ENCODE peak calls at places on chromosomes 12 and 14, in seven cellular contexts. F is HepG2, D is transverse colon, X is stomach, C is sigmoid colon, B is HL-60, Y is endothelial cell of umbilical vein. H is an unnamed sample.

GRCh38 chr14:102928412-102929348 is 6.2 kb downstream of the AMN start:
- DNase-seq in X (peak), D (peak), Y (peak), B (peak), F (no peak), C (no peak), H (peak)

GRCh38 chr12:69569236-69569635 is 16.0 kb upstream of the CCT2 start:
- DNase-seq in X (no peak), F (no peak), Y (no peak), B (no peak), D (no peak), C (no peak), H (no peak)

GRCh38 chr14:82094819-82095218 is 561.2 kb upstream of the SEL1L start:
- DNase-seq in F (no peak), X (no peak), C (no peak), Y (no peak), D (no peak), B (no peak), H (no peak)

GRCh38 chr14:38243696-38244250 is 12.1 kb downstream of the CLEC14A start:
- DNase-seq in B (no peak), D (no peak), X (no peak), F (no peak), C (no peak), Y (peak), H (no peak)

GRCh38 chr12:117333331-117334000 is 28.0 kb downstream of the NOS1 start:
- DNase-seq in Y (no peak), D (no peak), B (no peak), C (no peak), F (no peak), X (no peak), H (no peak)

GRCh38 chr14:32825058-32825457 is 113.6 kb upstream of the NPAS3 start:
- DNase-seq in C (no peak), B (no peak), X (no peak), F (no peak), D (no peak), Y (no peak), H (no peak)

GRCh38 chr14:101963052-101963451 is 1.3 kb upstream of the DYNC1H1 start:
- DNase-seq in D (no peak), F (no peak), X (no peak), C (no peak), Y (no peak), B (no peak), H (no peak)

GRCh38 chr12:59452259-59452658 is 143.6 kb upstream of the SLC16A7 start:
- DNase-seq in B (no peak), C (no peak), Y (peak), X (no peak), F (no peak), D (no peak), H (no peak)

GRCh38 chr12:46523863-46524770 is 151.5 kb upstream of the SLC38A2 start:
- DNase-seq in X (no peak), C (no peak), F (peak), D (no peak), B (no peak), Y (peak), H (no peak)

GRCh38 chr14:70359076-70359424 is 433 bp downstream of the COX16 start:
- DNase-seq in B (no peak), Y (no peak), X (peak), C (no peak), F (no peak), D (no peak), H (no peak)

GRCh38 chr12:47206450-47206830 is 126.7 kb upstream of the AMIGO2 start:
- DNase-seq in C (no peak), X (no peak), B (no peak), D (no peak), F (no peak), Y (no peak), H (no peak)

GRCh38 chr14:102125546-102125945 is 14.2 kb upstream of the WDR20 start:
- DNase-seq in C (no peak), F (no peak), Y (peak), B (no peak), X (no peak), D (no peak), H (no peak)

GRCh38 chr12:115640929-115641328 is 636.6 kb downstream of the MED13L start:
- DNase-seq in F (no peak), Y (no peak), D (no peak), X (no peak), B (no peak), C (no peak), H (no peak)

GRCh38 chr12:124397399-124397679 is 102.4 kb downstream of the RFLNA start:
- DNase-seq in F (no peak), B (no peak), C (no peak), D (no peak), X (no peak), Y (no peak), H (no peak)

GRCh38 chr14:61566537-61567225 is 128.6 kb upstream of the HIF1A start:
- DNase-seq in D (no peak), C (no peak), B (no peak), X (no peak), Y (peak), F (no peak), H (no peak)

GRCh38 chr12:55932546-55932919 is 1.6 kb downstream of the DGKA start:
- DNase-seq in B (peak), D (peak), X (no peak), C (no peak), F (no peak), Y (peak), H (no peak)

GRCh38 chr14:84129028-84129427 is 1400.9 kb upstream of the FLRT2 start:
- DNase-seq in X (no peak), D (no peak), B (peak), Y (peak), C (no peak), F (no peak), H (no peak)

GRCh38 chr12:52692253-52692652 is 11.1 kb downstream of the KRT77 start:
- DNase-seq in Y (no peak), C (no peak), F (peak), B (no peak), D (no peak), X (no peak), H (no peak)

GRCh38 chr12:62764251-62764650 is 170.7 kb downstream of the PPM1H start:
- DNase-seq in X (no peak), B (no peak), Y (no peak), D (no peak), C (no peak), F (no peak), H (no peak)

GRCh38 chr14:99946652-99947489 is 118.4 kb upstream of the EVL start:
- DNase-seq in B (no peak), Y (peak), F (no peak), C (peak), X (peak), D (peak), H (no peak)

GRCh38 chr14:72638021-72638420 is 255.9 kb downstream of the DPF3 start:
- DNase-seq in B (no peak), F (no peak), C (no peak), D (no peak), X (no peak), Y (peak), H (no peak)

GRCh38 chr14:29759521-29760340 is 167.9 kb downstream of the PRKD1 start:
- DNase-seq in C (no peak), Y (no peak), D (no peak), F (no peak), X (no peak), B (no peak), H (no peak)

GRCh38 chr14:101062611-101063010 is 159.1 kb upstream of the RTL1 start:
- DNase-seq in Y (peak), C (peak), B (no peak), F (no peak), D (no peak), X (no peak), H (no peak)

GRCh38 chr14:100104523-100105300 is 39.5 kb downstream of the EVL start:
- DNase-seq in D (no peak), X (no peak), B (no peak), F (no peak), C (peak), Y (peak), H (no peak)

GRCh38 chr12:118404876-118405521 is 28.6 kb downstream of the SUDS3 start:
- DNase-seq in D (peak), Y (peak), C (peak), B (peak), F (peak), X (peak), H (peak)

GRCh38 chr12:18690653-18691052 is 47.2 kb downstream of the PLCZ1 start:
- DNase-seq in C (no peak), D (no peak), Y (no peak), B (no peak), F (no peak), X (no peak), H (no peak)

GRCh38 chr14:63421226-63421625 is 102.5 kb upstream of the GPHB5 start:
- DNase-seq in Y (no peak), B (no peak), X (no peak), D (no peak), F (no peak), C (no peak), H (no peak)

GRCh38 chr14:50977863-50978520 is 33.7 kb upstream of the PYGL start:
- DNase-seq in X (no peak), B (no peak), F (no peak), Y (no peak), C (no peak), D (no peak), H (no peak)

GRCh38 chr14:26888592-26888991 is 290.8 kb upstream of the NOVA1 start:
- DNase-seq in X (no peak), Y (no peak), B (no peak), D (no peak), F (no peak), C (no peak), H (no peak)
- H3K27ac ChIP-seq in X (no peak), Y (no peak), B (no peak), D (no peak), F (no peak), C (no peak), H (no peak)

GRCh38 chr12:131834798-131835615 is 6.8 kb downstream of the MMP17 start:
- DNase-seq in C (no peak), D (peak), B (no peak), Y (no peak), X (peak), F (no peak), H (no peak)

GRCh38 chr12:131835616-131836171 is 7.5 kb downstream of the MMP17 start:
- DNase-seq in D (no peak), C (no peak), B (no peak), F (no peak), X (no peak), Y (no peak), H (no peak)

GRCh38 chr12:131833288-131833895 is 5.2 kb downstream of the MMP17 start:
- DNase-seq in B (no peak), Y (no peak), F (no peak), X (no peak), C (no peak), D (no peak), H (no peak)

GRCh38 chr12:131832393-131833231 is 4.4 kb downstream of the MMP17 start:
- DNase-seq in X (no peak), C (peak), D (peak), F (no peak), Y (no peak), B (no peak), H (peak)

GRCh38 chr12:131833896-131834641 is 5.9 kb downstream of the MMP17 start:
- DNase-seq in X (no peak), D (no peak), B (no peak), Y (no peak), F (no peak), C (no peak), H (no peak)
- TF ChIP-seq CTCF in X (no peak), D (no peak), B (peak), Y (peak), F (peak), C (no peak), H (no peak)

GRCh38 chr12:93886533-93887511 is 209.6 kb downstream of the CRADD start:
- DNase-seq in C (no peak), D (no peak), X (no peak), B (no peak), F (no peak), Y (no peak), H (peak)
- TF ChIP-seq POLR2AphosphoS5 in C (no peak), D (no peak), X (no peak), B (no peak), F (no peak), Y (no peak), H (peak)

GRCh38 chr12:104568881-104569280 is 112.1 kb downstream of the CHST11 start:
- DNase-seq in B (no peak), X (no peak), C (no peak), F (no peak), D (no peak), Y (no peak), H (no peak)
- H3K27ac ChIP-seq in B (peak), X (peak), C (no peak), F (no peak), D (peak), Y (no peak), H (no peak)

GRCh38 chr14:69316449-69317391 is 56.8 kb downstream of the GALNT16 start:
- DNase-seq in F (no peak), D (peak), C (peak), X (no peak), B (no peak), Y (peak), H (no peak)
- TF ChIP-seq CTCF in F (no peak), D (no peak), C (no peak), X (no peak), B (no peak), Y (no peak), H (no peak)

GRCh38 chr12:122371475-122372045 is 50.9 kb downstream of the CLIP1 start:
- DNase-seq in D (no peak), C (no peak), Y (peak), F (no peak), X (no peak), B (no peak), H (no peak)

DNA sequence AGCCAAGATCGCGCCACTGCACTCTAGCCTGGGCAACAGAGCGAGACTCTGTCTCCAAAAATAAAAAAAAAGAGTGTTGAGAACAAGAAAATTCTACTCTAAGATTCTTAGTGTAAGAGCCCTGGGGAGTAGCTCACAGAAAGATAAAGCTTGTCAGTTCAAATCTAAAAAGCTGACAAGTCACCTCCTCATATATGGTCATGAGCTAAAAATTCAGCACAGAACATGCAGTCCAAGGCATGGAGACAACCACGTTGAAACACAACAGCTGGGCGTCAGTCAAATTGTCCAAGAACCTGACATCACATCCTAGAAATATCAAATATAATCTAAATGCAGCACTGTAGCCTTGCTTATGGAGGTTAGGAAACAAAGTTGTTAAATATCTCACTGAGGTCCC is 47.8 kb downstream of the CLIP1 start:
- DNase-seq in B (no peak), C (no peak), D (no peak), F (no peak), X (no peak), Y (no peak), H (no peak)
- TF ChIP-seq POLR2AphosphoS5 in B (no peak), C (peak), D (peak), F (no peak), X (peak), Y (no peak), H (no peak)

GRCh38 chr14:33943484-33943883 is 7.4 kb downstream of the EGLN3 start:
- DNase-seq in F (no peak), B (no peak), D (peak), Y (no peak), X (peak), C (no peak), H (peak)

GRCh38 chr14:33940561-33941011 is 10.3 kb downstream of the EGLN3 start:
- DNase-seq in B (no peak), D (no peak), C (no peak), Y (no peak), F (no peak), X (no peak), H (no peak)

GRCh38 chr14:33943081-33943480 is 7.8 kb downstream of the EGLN3 start:
- DNase-seq in D (peak), B (no peak), Y (no peak), X (peak), F (no peak), C (no peak), H (peak)

GRCh38 chr14:33938131-33938949 is 12.5 kb downstream of the EGLN3 start:
- DNase-seq in Y (no peak), X (peak), B (no peak), D (peak), F (peak), C (peak), H (peak)

DNA sequence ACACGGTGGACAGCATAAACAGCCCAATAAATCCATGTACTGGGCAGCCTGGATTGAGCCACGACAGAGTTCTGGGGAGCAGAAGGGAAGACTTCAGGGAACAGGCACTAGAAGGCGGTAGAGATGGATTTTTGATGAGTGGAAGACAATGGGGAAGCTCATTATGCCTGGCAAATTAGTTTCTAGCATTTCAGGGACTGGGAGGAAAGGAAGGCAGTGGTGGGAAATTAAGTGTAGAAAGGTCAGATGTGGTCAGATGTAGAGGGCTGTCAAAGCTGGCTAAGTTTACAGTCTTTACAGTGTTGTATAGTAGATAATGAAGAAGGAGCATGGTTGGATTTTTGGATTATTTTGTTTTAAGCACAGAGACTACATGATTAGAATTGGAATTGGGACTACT is 9.1 kb downstream of the EGLN3 start:
- DNase-seq in X (no peak), B (no peak), C (no peak), F (no peak), Y (no peak), D (no peak), H (no peak)
- H3K27ac ChIP-seq in X (peak), B (no peak), C (peak), F (no peak), Y (no peak), D (no peak), H (no peak)

GRCh38 chr14:88075298-88075981 is 70.5 kb downstream of the GPR65 start:
- DNase-seq in Y (no peak), X (no peak), F (peak), B (no peak), D (no peak), C (no peak), H (no peak)

GRCh38 chr14:88079624-88080023 is 74.7 kb downstream of the GPR65 start:
- DNase-seq in B (no peak), F (no peak), D (no peak), Y (no peak), X (no peak), C (no peak), H (no peak)

GRCh38 chr14:88078525-88078924 is 73.6 kb downstream of the GPR65 start:
- DNase-seq in B (no peak), F (no peak), C (no peak), Y (no peak), X (no peak), D (no peak), H (no peak)
- TF ChIP-seq CTCF in B (no peak), F (no peak), C (no peak), Y (no peak), X (no peak), D (no peak), H (no peak)

GRCh38 chr12:67468549-67469245 is 179.8 kb upstream of the DYRK2 start:
- DNase-seq in F (no peak), X (no peak), Y (no peak), C (no peak), B (no peak), D (no peak), H (no peak)

GRCh38 chr12:67472551-67472950 is 176.0 kb upstream of the DYRK2 start:
- DNase-seq in X (no peak), D (no peak), F (no peak), C (no peak), B (no peak), Y (no peak), H (no peak)

GRCh38 chr12:67474934-67475620 is 173.5 kb upstream of the DYRK2 start:
- DNase-seq in X (no peak), B (no peak), Y (no peak), C (no peak), F (no peak), D (no peak), H (no peak)

GRCh38 chr12:67469666-67470065 is 178.9 kb upstream of the DYRK2 start:
- DNase-seq in C (peak), F (no peak), D (no peak), X (no peak), B (no peak), Y (no peak), H (no peak)

GRCh38 chr12:67471810-67472209 is 176.7 kb upstream of the DYRK2 start:
- DNase-seq in D (no peak), F (no peak), Y (no peak), C (no peak), B (no peak), X (no peak), H (no peak)
- TF ChIP-seq POLR2AphosphoS5 in D (no peak), F (no peak), Y (no peak), C (no peak), B (no peak), X (no peak), H (no peak)

GRCh38 chr14:91327201-91327600 is 82.7 kb upstream of the GPR68 start:
- DNase-seq in C (no peak), B (no peak), D (no peak), F (no peak), X (no peak), Y (peak), H (no peak)
- H3K27ac ChIP-seq in C (no peak), B (no peak), D (no peak), F (no peak), X (peak), Y (peak), H (no peak)

H was measured in prostate gland.